ENCODE peak calls at places on chromosomes 11 and 22, in nine cellular contexts. C is Kasumi-1; N is foreskin fibroblast; X is choroid plexus epithelial cell; T is effector memory CD8-positive, alpha-beta T cell; Y is ovary; I is astrocyte of the cerebellum; V is SHP77; E is iris pigment epithelial cell. M is an unnamed sample.

GRCh38 chr11:112958670-112959069 is 2.5 kb upstream of the NCAM1 start:
- DNase-seq in C (no peak), N (peak; percentile 26), X (peak; percentile 25), T (no peak), Y (no peak), I (no peak), V (no peak), E (peak; percentile 66), M (no peak)

GRCh38 chr22:43183496-43184263 is 3.3 kb downstream of the TTLL12 start:
- DNase-seq in C (no peak), N (peak; percentile 55), X (peak; percentile 68), T (no peak), Y (no peak), I (peak; percentile 47), V (no peak), E (peak; percentile 94), M (peak; percentile 91)

GRCh38 chr22:17562906-17563870 is at the start of gene SLC25A18:
- DNase-seq in C (no peak), N (peak; percentile 31), X (peak; percentile 92), T (no peak), Y (no peak), I (no peak), V (peak; percentile 35), E (peak; percentile 35), M (no peak)

GRCh38 chr11:134145715-134146114 is 76.8 kb downstream of the JAM3 start:
- DNase-seq in C (no peak), N (no peak), X (no peak), T (no peak), Y (no peak), I (no peak), V (peak; percentile 63), E (no peak), M (no peak)

GRCh38 chr11:59197990-59198389 is 14.7 kb downstream of the MPEG1 start:
- DNase-seq in C (no peak), N (peak; percentile 67), X (peak; percentile 27), T (no peak), Y (peak; percentile 84), I (no peak), V (peak; percentile 8), E (peak; percentile 52), M (no peak)

GRCh38 chr11:7577226-7577882 is 63.6 kb downstream of the PPFIBP2 start:
- DNase-seq in C (no peak), N (peak; percentile 66), X (peak; percentile 37), T (no peak), Y (peak; percentile 72), I (no peak), V (no peak), E (peak; percentile 27), M (no peak)

GRCh38 chr11:47433157-47433556 is 6.9 kb upstream of the PSMC3 start:
- DNase-seq in C (no peak), N (peak; percentile 38), X (no peak), T (no peak), Y (no peak), I (no peak), V (no peak), E (no peak), M (no peak)

GRCh38 chr11:19196458-19196857 is 5.3 kb downstream of the CSRP3 start:
- DNase-seq in C (no peak), N (no peak), X (no peak), T (no peak), Y (no peak), I (no peak), V (no peak), E (no peak), M (no peak)

GRCh38 chr11:69194396-69194795 is 38.7 kb downstream of the SMIM38 start:
- DNase-seq in C (no peak), N (no peak), X (no peak), T (no peak), Y (no peak), I (no peak), V (no peak), E (no peak), M (no peak)

GRCh38 chr11:70194792-70195791 is 8.0 kb upstream of the FADD start:
- DNase-seq in C (no peak), N (no peak), X (no peak), T (no peak), Y (no peak), I (no peak), V (no peak), E (no peak), M (no peak)

GRCh38 chr11:110835103-110835502 is 122.9 kb upstream of the ARHGAP20 start:
- DNase-seq in C (no peak), N (no peak), X (no peak), T (no peak), Y (no peak), I (no peak), V (no peak), E (no peak), M (no peak)

GRCh38 chr11:2804701-2805387 is 80.7 kb downstream of the CDKN1C start:
- DNase-seq in C (no peak), N (peak; percentile 21), X (no peak), T (no peak), Y (peak; percentile 32), I (no peak), V (no peak), E (no peak), M (peak; percentile 28)

GRCh38 chr11:101091781-101092180 is 37.8 kb downstream of the PGR start:
- DNase-seq in C (no peak), N (no peak), X (no peak), T (no peak), Y (no peak), I (no peak), V (peak; percentile 34), E (no peak), M (no peak)

GRCh38 chr22:20117656-20118571 is 888 bp upstream of the TRMT2A start:
- DNase-seq in C (peak; percentile 25), N (peak; percentile 61), X (peak; percentile 34), T (peak; percentile 44), Y (peak; percentile 65), I (no peak), V (no peak), E (peak; percentile 53), M (peak; percentile 42)

GRCh38 chr11:12287374-12288211 is 89.8 kb upstream of the PARVA start:
- DNase-seq in C (peak; percentile 31), N (peak; percentile 96), X (peak; percentile 97), T (no peak), Y (peak; percentile 62), I (peak; percentile 96), V (peak; percentile 82), E (peak; percentile 98), M (peak; percentile 93)

GRCh38 chr11:67387518-67387917 is 4.3 kb upstream of the RAD9A start:
- DNase-seq in C (no peak), N (no peak), X (no peak), T (no peak), Y (no peak), I (no peak), V (no peak), E (no peak), M (no peak)

M was measured in dermis blood vessel endothelial cell.